ENCODE peak calls at places on chromosomes 4 and X, in six cellular contexts. J, Q, N, G, V and E are unnamed samples.

GRCh38 chrX:68177542-68177941 is 255.8 kb downstream of the OPHN1 start:
- DNase-seq in J (no peak), Q (no peak), N (no peak), G (no peak), V (no peak), E (no peak)

GRCh38 chrX:129520151-129520550 is 3.1 kb downstream of the SMARCA1 start:
- DNase-seq in J (no peak), Q (no peak), N (no peak), G (no peak), V (no peak), E (no peak)

GRCh38 chr4:121711263-121712000 is 14.7 kb upstream of the ANXA5 start:
- DNase-seq in J (no peak), Q (peak; percentile 87), N (peak; percentile 44), G (peak; percentile 69), V (peak; percentile 75), E (peak; percentile 80)

GRCh38 chr4:176988226-176988625 is 195.5 kb upstream of the VEGFC start:
- DNase-seq in J (no peak), Q (peak; percentile 26), N (no peak), G (no peak), V (no peak), E (no peak)

GRCh38 chrX:139930923-139931645 is 1.8 kb downstream of the ATP11C start:
- DNase-seq in J (no peak), Q (peak; percentile 54), N (peak; percentile 2), G (no peak), V (peak; percentile 11), E (peak; percentile 34)

GRCh38 chrX:110284159-110284558 is 33.7 kb downstream of the AMMECR1 start:
- DNase-seq in J (no peak), Q (peak; percentile 81), N (no peak), G (no peak), V (no peak), E (no peak)

GRCh38 chr4:82275431-82276423 is 98.1 kb downstream of the HNRNPD start:
- DNase-seq in J (no peak), Q (peak; percentile 69), N (no peak), G (no peak), V (no peak), E (peak; percentile 43)

GRCh38 chr4:65195666-65196065 is 474.6 kb downstream of the EPHA5 start:
- DNase-seq in J (no peak), Q (no peak), N (no peak), G (no peak), V (no peak), E (no peak)

GRCh38 chr4:159682996-159683395 is 580.1 kb downstream of the RAPGEF2 start:
- DNase-seq in J (no peak), Q (no peak), N (no peak), G (no peak), V (no peak), E (no peak)

GRCh38 chr4:85180533-85180932 is 214.0 kb upstream of the WDFY3 start:
- DNase-seq in J (no peak), Q (no peak), N (no peak), G (no peak), V (no peak), E (no peak)

GRCh38 chrX:74636749-74637314 is 22.4 kb upstream of the RLIM start:
- DNase-seq in J (no peak), Q (no peak), N (no peak), G (no peak), V (no peak), E (no peak)

GRCh38 chrX:6384391-6384790 is 150.5 kb downstream of the VCX3A start:
- DNase-seq in J (no peak), Q (peak; percentile 14), N (peak; percentile 3), G (no peak), V (no peak), E (no peak)

GRCh38 chr4:10013722-10014121 is 7.6 kb downstream of the SLC2A9 start:
- DNase-seq in J (no peak), Q (peak; percentile 69), N (peak; percentile 33), G (no peak), V (peak; percentile 71), E (peak; percentile 56)

GRCh38 chrX:26649534-26649933 is 433.6 kb downstream of the MAGEB5 start:
- DNase-seq in J (no peak), Q (peak; percentile 59), N (no peak), G (no peak), V (no peak), E (no peak)

GRCh38 chr4:46450556-46450955 is 60.6 kb upstream of the GABRA2 start:
- DNase-seq in J (no peak), Q (no peak), N (no peak), G (no peak), V (no peak), E (no peak)

GRCh38 chr4:185847352-185848078 is 35.5 kb upstream of the SORBS2 start:
- DNase-seq in J (no peak), Q (peak; percentile 88), N (no peak), G (no peak), V (no peak), E (no peak)

GRCh38 chrX:115560978-115561604 is at the start of gene PLS3:
- DNase-seq in J (no peak), Q (peak; percentile 49), N (peak; percentile 78), G (peak; percentile 60), V (peak; percentile 66), E (peak; percentile 86)

GRCh38 chrX:1071351-1071750 is 141.1 kb downstream of the CRLF2 start:
- DNase-seq in J (no peak), Q (no peak), N (no peak), G (no peak), V (no peak), E (no peak)

GRCh38 chrX:41688835-41689234 is at the start of gene GPR34:
- DNase-seq in J (no peak), Q (no peak), N (no peak), G (no peak), V (no peak), E (no peak)

GRCh38 chr4:2045518-2045951 is 13.6 kb upstream of the NAT8L start:
- DNase-seq in J (no peak), Q (no peak), N (no peak), G (no peak), V (no peak), E (no peak)

GRCh38 chr4:151743128-151743854 is 17.5 kb downstream of the GATB start:
- DNase-seq in J (no peak), Q (no peak), N (no peak), G (no peak), V (no peak), E (no peak)

GRCh38 chr4:140052050-140052449 is 101.9 kb downstream of the MAML3 start:
- DNase-seq in J (no peak), Q (peak; percentile 56), N (peak; percentile 22), G (no peak), V (peak; percentile 15), E (peak; percentile 51)

GRCh38 chr4:10180603-10180926 is 64.0 kb upstream of the WDR1 start:
- DNase-seq in J (no peak), Q (no peak), N (no peak), G (no peak), V (no peak), E (no peak)

GRCh38 chrX:85052636-85053343 is 49.1 kb downstream of the APOOL start:
- DNase-seq in J (no peak), Q (peak; percentile 86), N (no peak), G (no peak), V (no peak), E (no peak)

GRCh38 chr4:23654791-23655190 is 235.1 kb downstream of the PPARGC1A start:
- DNase-seq in J (no peak), Q (no peak), N (no peak), G (no peak), V (no peak), E (no peak)

GRCh38 chr4:73251384-73251783 is 7.2 kb downstream of the ANKRD17 start:
- DNase-seq in J (no peak), Q (peak; percentile 50), N (no peak), G (no peak), V (no peak), E (no peak)

GRCh38 chr4:128288689-128289106 is 1.1 kb upstream of the PGRMC2 start:
- DNase-seq in J (no peak), Q (peak; percentile 79), N (no peak), G (no peak), V (peak; percentile 10), E (peak; percentile 54)

GRCh38 chrX:69262036-69262905 is 97.0 kb upstream of the PJA1 start:
- DNase-seq in J (no peak), Q (no peak), N (no peak), G (no peak), V (no peak), E (no peak)

GRCh38 chr4:61555789-61556188 is 355.7 kb downstream of the ADGRL3 start:
- DNase-seq in J (no peak), Q (peak; percentile 67), N (no peak), G (no peak), V (no peak), E (peak; percentile 85)

GRCh38 chr4:7699040-7699439 is 240.6 kb downstream of the AFAP1 start:
- DNase-seq in J (no peak), Q (no peak), N (no peak), G (no peak), V (no peak), E (no peak)

GRCh38 chrX:17674611-17675010 is 62.7 kb upstream of the SCML1 start:
- DNase-seq in J (no peak), Q (no peak), N (no peak), G (no peak), V (no peak), E (no peak)

GRCh38 chr4:150012851-150013360 is 65.3 kb upstream of the DCLK2 start:
- DNase-seq in J (no peak), Q (no peak), N (no peak), G (no peak), V (no peak), E (no peak)

GRCh38 chr4:26936284-26937065 is 75.8 kb downstream of the STIM2 start:
- DNase-seq in J (no peak), Q (peak; percentile 17), N (no peak), G (no peak), V (no peak), E (no peak)